ENCODE peak calls at places on chromosomes 2 and 18, in six cellular contexts. One of them, this sample, is unnamed.

GRCh38 chr18:7168408-7168807 is 50.8 kb upstream of the LAMA1 start:
- DNase-seq in fibroblast of lung: no peak
- DNase-seq in Calu3: no peak
- DNase-seq in NB4: no peak
- DNase-seq in natural killer cell: no peak
- DNase-seq in cardiac muscle cell: no peak
- DNase-seq in this sample: no peak

GRCh38 chr2:168194784-168195522 is 52.4 kb downstream of the STK39 start:
- DNase-seq in Calu3: no peak
- DNase-seq in cardiac muscle cell: no peak
- DNase-seq in fibroblast of lung: no peak
- DNase-seq in natural killer cell: no peak
- DNase-seq in NB4: no peak
- DNase-seq in this sample: no peak

GRCh38 chr2:191218292-191218898 is 26.8 kb upstream of the MYO1B start:
- DNase-seq in fibroblast of lung: peak
- DNase-seq in cardiac muscle cell: peak
- DNase-seq in natural killer cell: peak
- DNase-seq in NB4: peak
- DNase-seq in Calu3: peak
- DNase-seq in this sample: peak

GRCh38 chr18:50429207-50429948 is 54.5 kb downstream of the SKA1 start:
- DNase-seq in natural killer cell: no peak
- DNase-seq in cardiac muscle cell: peak
- DNase-seq in fibroblast of lung: peak
- DNase-seq in Calu3: peak
- DNase-seq in NB4: peak
- DNase-seq in this sample: peak

GRCh38 chr2:118834440-118834810 is 13.0 kb downstream of the EN1 start:
- DNase-seq in natural killer cell: no peak
- DNase-seq in fibroblast of lung: no peak
- DNase-seq in Calu3: no peak
- DNase-seq in cardiac muscle cell: no peak
- DNase-seq in NB4: no peak
- DNase-seq in this sample: no peak

GRCh38 chr2:108637304-108637669 is 82.0 kb upstream of the RANBP2 start:
- DNase-seq in cardiac muscle cell: peak
- DNase-seq in Calu3: no peak
- DNase-seq in fibroblast of lung: peak
- DNase-seq in NB4: peak
- DNase-seq in natural killer cell: no peak
- DNase-seq in this sample: peak

GRCh38 chr2:240601831-240602160 is 15.3 kb downstream of the CAPN10 start:
- DNase-seq in cardiac muscle cell: no peak
- DNase-seq in fibroblast of lung: no peak
- DNase-seq in NB4: no peak
- DNase-seq in Calu3: no peak
- DNase-seq in natural killer cell: no peak
- DNase-seq in this sample: no peak

GRCh38 chr2:148020036-148020357 is 540 bp downstream of the ORC4 start:
- DNase-seq in Calu3: peak
- DNase-seq in NB4: peak
- DNase-seq in natural killer cell: no peak
- DNase-seq in cardiac muscle cell: no peak
- DNase-seq in fibroblast of lung: no peak
- DNase-seq in this sample: no peak

GRCh38 chr2:222651721-222652420 is 4.0 kb downstream of the FARSB start:
- DNase-seq in Calu3: no peak
- DNase-seq in NB4: no peak
- DNase-seq in natural killer cell: no peak
- DNase-seq in fibroblast of lung: no peak
- DNase-seq in cardiac muscle cell: no peak
- DNase-seq in this sample: no peak

GRCh38 chr2:17522303-17522702 is 4.1 kb upstream of the RAD51AP2 start:
- DNase-seq in Calu3: no peak
- DNase-seq in cardiac muscle cell: no peak
- DNase-seq in natural killer cell: no peak
- DNase-seq in NB4: no peak
- DNase-seq in fibroblast of lung: no peak
- DNase-seq in this sample: no peak

GRCh38 chr2:38487852-38488251 is 110.8 kb upstream of the ATL2 start:
- DNase-seq in NB4: no peak
- DNase-seq in cardiac muscle cell: no peak
- DNase-seq in natural killer cell: no peak
- DNase-seq in Calu3: no peak
- DNase-seq in fibroblast of lung: no peak
- DNase-seq in this sample: no peak

GRCh38 chr2:38484957-38485356 is 107.9 kb upstream of the ATL2 start:
- DNase-seq in natural killer cell: no peak
- DNase-seq in Calu3: no peak
- DNase-seq in NB4: no peak
- DNase-seq in cardiac muscle cell: no peak
- DNase-seq in fibroblast of lung: no peak
- DNase-seq in this sample: no peak

GRCh38 chr2:38486213-38487026 is 109.3 kb upstream of the ATL2 start:
- DNase-seq in natural killer cell: no peak
- DNase-seq in NB4: no peak
- DNase-seq in cardiac muscle cell: no peak
- DNase-seq in fibroblast of lung: no peak
- DNase-seq in Calu3: no peak
- DNase-seq in this sample: no peak

GRCh38 chr2:38483773-38484501 is 106.9 kb upstream of the ATL2 start:
- DNase-seq in fibroblast of lung: no peak
- DNase-seq in NB4: peak
- DNase-seq in natural killer cell: no peak
- DNase-seq in cardiac muscle cell: no peak
- DNase-seq in Calu3: no peak
- DNase-seq in this sample: no peak

GRCh38 chr2:38485734-38486133 is 108.7 kb upstream of the ATL2 start:
- DNase-seq in cardiac muscle cell: no peak
- DNase-seq in fibroblast of lung: no peak
- DNase-seq in natural killer cell: no peak
- DNase-seq in Calu3: no peak
- DNase-seq in NB4: peak
- DNase-seq in this sample: no peak
- TF ChIP-seq CTCF in cardiac muscle cell: no peak
- TF ChIP-seq CTCF in fibroblast of lung: no peak
- TF ChIP-seq CTCF in natural killer cell: no peak
- TF ChIP-seq CTCF in Calu3: no peak
- TF ChIP-seq CTCF in NB4: peak
- TF ChIP-seq CTCF in this sample: no peak

GRCh38 chr2:64831134-64831976 is 157.8 kb upstream of the SLC1A4 start:
- DNase-seq in Calu3: peak
- DNase-seq in NB4: peak
- DNase-seq in cardiac muscle cell: peak
- DNase-seq in natural killer cell: peak
- DNase-seq in fibroblast of lung: peak
- DNase-seq in this sample: peak

GRCh38 chr2:64836566-64836965 is 152.6 kb upstream of the SLC1A4 start:
- DNase-seq in NB4: no peak
- DNase-seq in cardiac muscle cell: no peak
- DNase-seq in Calu3: no peak
- DNase-seq in natural killer cell: no peak
- DNase-seq in fibroblast of lung: no peak
- DNase-seq in this sample: no peak

GRCh38 chr2:64829522-64829921 is 159.7 kb upstream of the SLC1A4 start:
- DNase-seq in Calu3: no peak
- DNase-seq in NB4: no peak
- DNase-seq in cardiac muscle cell: no peak
- DNase-seq in fibroblast of lung: no peak
- DNase-seq in natural killer cell: no peak
- DNase-seq in this sample: no peak

GRCh38 chr2:64832926-64833325 is 156.3 kb upstream of the SLC1A4 start:
- DNase-seq in natural killer cell: no peak
- DNase-seq in fibroblast of lung: no peak
- DNase-seq in NB4: no peak
- DNase-seq in Calu3: no peak
- DNase-seq in cardiac muscle cell: no peak
- DNase-seq in this sample: no peak

DNA sequence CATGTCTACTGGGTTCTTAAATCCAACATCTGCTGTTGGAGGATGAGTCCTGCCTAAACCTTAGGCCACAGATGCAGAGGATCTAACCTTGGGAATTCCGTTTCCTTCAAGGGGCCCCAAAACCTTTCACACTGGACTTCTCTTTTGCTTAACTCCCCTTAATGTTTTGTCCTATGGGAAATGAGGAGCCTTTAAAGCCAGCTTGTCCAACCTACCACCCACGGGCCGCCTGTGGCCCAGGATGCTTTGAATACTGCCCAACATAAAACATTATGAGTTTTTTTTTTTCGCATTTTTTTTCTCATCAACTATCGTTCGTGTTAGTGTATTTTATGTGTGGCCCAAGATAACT is 157.2 kb upstream of the SLC1A4 start:
- DNase-seq in natural killer cell: no peak
- DNase-seq in cardiac muscle cell: no peak
- DNase-seq in Calu3: no peak
- DNase-seq in NB4: no peak
- DNase-seq in fibroblast of lung: no peak
- DNase-seq in this sample: no peak
- TF ChIP-seq CTCF in natural killer cell: peak
- TF ChIP-seq CTCF in cardiac muscle cell: no peak
- TF ChIP-seq CTCF in Calu3: no peak
- TF ChIP-seq CTCF in NB4: no peak
- TF ChIP-seq CTCF in fibroblast of lung: no peak
- TF ChIP-seq CTCF in this sample: no peak

DNA sequence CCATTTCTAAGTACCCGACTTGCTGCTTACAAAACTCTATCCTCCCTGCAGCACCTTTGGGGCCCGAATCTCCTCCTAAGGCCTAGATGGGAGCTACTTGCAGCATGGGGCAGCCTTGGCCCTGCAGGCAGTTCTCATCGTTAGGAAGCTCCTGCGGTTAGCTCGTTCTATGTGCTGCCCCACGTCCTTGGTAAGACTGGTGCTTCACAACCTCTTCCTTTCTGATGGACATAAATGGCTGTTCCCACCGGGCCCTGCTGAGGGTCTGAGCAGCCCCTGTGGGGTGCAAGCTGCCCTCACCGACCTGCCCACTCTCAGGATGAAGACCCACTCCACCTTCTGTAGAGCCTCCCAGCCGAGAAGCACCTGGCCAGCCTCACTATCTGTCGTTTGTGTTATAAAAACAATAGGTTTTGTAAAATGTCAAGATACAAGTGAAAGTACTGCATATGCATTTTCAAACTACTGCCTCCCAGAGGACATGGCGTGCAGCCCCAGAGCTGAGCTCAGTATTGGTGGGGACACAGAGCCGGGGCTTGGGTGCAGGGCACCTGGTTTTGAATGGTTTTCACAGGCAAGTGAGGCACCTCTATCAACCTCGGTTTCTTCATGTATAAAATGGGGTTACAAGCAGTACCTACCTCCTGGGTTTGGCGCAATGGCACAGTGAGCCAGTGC is 19.4 kb downstream of the OTOF start:
- DNase-seq in cardiac muscle cell: no peak
- DNase-seq in natural killer cell: no peak
- DNase-seq in NB4: no peak
- DNase-seq in Calu3: no peak
- DNase-seq in fibroblast of lung: no peak
- DNase-seq in this sample: no peak
- TF ChIP-seq CTCF in cardiac muscle cell: no peak
- TF ChIP-seq CTCF in natural killer cell: no peak
- TF ChIP-seq CTCF in NB4: no peak
- TF ChIP-seq CTCF in Calu3: no peak
- TF ChIP-seq CTCF in fibroblast of lung: no peak
- TF ChIP-seq CTCF in this sample: no peak

GRCh38 chr2:157751462-157752058 is 122.9 kb upstream of the ACVR1C start:
- DNase-seq in Calu3: no peak
- DNase-seq in fibroblast of lung: peak
- DNase-seq in cardiac muscle cell: no peak
- DNase-seq in natural killer cell: no peak
- DNase-seq in NB4: peak
- DNase-seq in this sample: peak
- TF ChIP-seq CTCF in Calu3: no peak
- TF ChIP-seq CTCF in fibroblast of lung: no peak
- TF ChIP-seq CTCF in cardiac muscle cell: no peak
- TF ChIP-seq CTCF in natural killer cell: no peak
- TF ChIP-seq CTCF in NB4: peak
- TF ChIP-seq CTCF in this sample: peak

GRCh38 chr2:241866896-241867631 is 2.5 kb upstream of the RTP5 start:
- DNase-seq in natural killer cell: no peak
- DNase-seq in Calu3: no peak
- DNase-seq in cardiac muscle cell: no peak
- DNase-seq in NB4: no peak
- DNase-seq in fibroblast of lung: no peak
- DNase-seq in this sample: no peak

GRCh38 chr2:241864897-241865213 is 4.7 kb upstream of the RTP5 start:
- DNase-seq in natural killer cell: no peak
- DNase-seq in NB4: no peak
- DNase-seq in fibroblast of lung: no peak
- DNase-seq in cardiac muscle cell: no peak
- DNase-seq in Calu3: no peak
- DNase-seq in this sample: no peak

GRCh38 chr2:241867776-241868420 is 1.6 kb upstream of the RTP5 start:
- DNase-seq in natural killer cell: peak
- DNase-seq in fibroblast of lung: no peak
- DNase-seq in cardiac muscle cell: no peak
- DNase-seq in NB4: no peak
- DNase-seq in Calu3: no peak
- DNase-seq in this sample: no peak

GRCh38 chr2:241865416-241865956 is 4.0 kb upstream of the RTP5 start:
- DNase-seq in cardiac muscle cell: no peak
- DNase-seq in fibroblast of lung: no peak
- DNase-seq in NB4: no peak
- DNase-seq in Calu3: no peak
- DNase-seq in natural killer cell: no peak
- DNase-seq in this sample: no peak

GRCh38 chr2:241865957-241866858 is 3.3 kb upstream of the RTP5 start:
- DNase-seq in Calu3: no peak
- DNase-seq in natural killer cell: no peak
- DNase-seq in NB4: peak
- DNase-seq in fibroblast of lung: no peak
- DNase-seq in cardiac muscle cell: peak
- DNase-seq in this sample: no peak
- TF ChIP-seq CTCF in Calu3: no peak
- TF ChIP-seq CTCF in natural killer cell: no peak
- TF ChIP-seq CTCF in NB4: no peak
- TF ChIP-seq CTCF in fibroblast of lung: no peak
- TF ChIP-seq CTCF in cardiac muscle cell: no peak
- TF ChIP-seq CTCF in this sample: no peak

GRCh38 chr2:2033691-2034090 is 289.4 kb upstream of the PXDN start:
- DNase-seq in natural killer cell: no peak
- DNase-seq in cardiac muscle cell: no peak
- DNase-seq in fibroblast of lung: no peak
- DNase-seq in NB4: no peak
- DNase-seq in Calu3: no peak
- DNase-seq in this sample: no peak
- TF ChIP-seq CTCF in natural killer cell: no peak
- TF ChIP-seq CTCF in cardiac muscle cell: no peak
- TF ChIP-seq CTCF in fibroblast of lung: no peak
- TF ChIP-seq CTCF in NB4: no peak
- TF ChIP-seq CTCF in Calu3: no peak
- TF ChIP-seq CTCF in this sample: no peak

This sample was measured in MCF 10A.